ENCODE peak calls at places on chromosomes 6 and 20, in five cellular contexts. K is uterus, C is RWPE1, E is mammary epithelial cell, O is MM.1S. G is an unnamed sample.

GRCh38 chr6:40909811-40910210 is 129.2 kb downstream of the UNC5CL start:
- DNase-seq in C (peak; percentile 34), E (peak; percentile 34), K (no peak), O (no peak), G (no peak)

GRCh38 chr20:33832113-33832853 is 21.1 kb downstream of the CHMP4B start:
- DNase-seq in O (no peak), E (no peak), K (no peak), C (no peak), G (no peak)

GRCh38 chr20:17023811-17024210 is 203.0 kb upstream of the PCSK2 start:
- DNase-seq in K (no peak), O (no peak), E (no peak), C (no peak), G (no peak)

GRCh38 chr6:14722704-14723103 is 523.2 kb upstream of the JARID2 start:
- DNase-seq in E (no peak), O (no peak), K (no peak), C (no peak), G (no peak)

GRCh38 chr6:134217516-134218140 is 100.3 kb downstream of the SGK1 start:
- DNase-seq in K (no peak), C (no peak), E (no peak), O (no peak), G (no peak)

GRCh38 chr6:135116566-135116965 is 61.9 kb upstream of the HBS1L start:
- DNase-seq in E (no peak), O (no peak), C (no peak), K (no peak), G (no peak)

GRCh38 chr20:36485286-36485685 is 56.0 kb upstream of the MYL9 start:
- DNase-seq in E (no peak), O (no peak), C (no peak), K (no peak), G (no peak)

GRCh38 chr6:104252276-104252675 is 607.4 kb downstream of the HACE1 start:
- DNase-seq in E (peak; percentile 36), C (peak; percentile 21), K (no peak), O (no peak), G (no peak)

GRCh38 chr6:165805067-165805525 is 142.1 kb upstream of the PDE10A start:
- DNase-seq in C (no peak), O (no peak), E (no peak), K (no peak), G (no peak)

GRCh38 chr6:125950293-125950692 is 6.3 kb upstream of the HINT3 start:
- DNase-seq in E (peak; percentile 82), O (no peak), K (no peak), C (peak; percentile 84), G (no peak)

GRCh38 chr6:138404666-138405337 is 779 bp downstream of the HEBP2 start:
- DNase-seq in E (peak; percentile 18), O (no peak), K (peak; percentile 28), C (no peak), G (no peak)

GRCh38 chr6:33610779-33611421 is 10.2 kb upstream of the ITPR3 start:
- DNase-seq in C (no peak), K (peak; percentile 58), O (no peak), E (peak; percentile 66), G (peak; percentile 78)

GRCh38 chr20:11952621-11953020 is 34.9 kb downstream of the BTBD3 start:
- DNase-seq in O (no peak), K (no peak), C (no peak), E (no peak), G (no peak)

GRCh38 chr6:139364302-139364981 is 10.0 kb downstream of the CITED2 start:
- DNase-seq in C (peak; percentile 50), E (peak; percentile 27), K (no peak), O (peak; percentile 63), G (no peak)

GRCh38 chr20:59043698-59044097 is 1.1 kb upstream of the PRELID3B start:
- DNase-seq in E (peak; percentile 51), K (no peak), O (no peak), C (no peak), G (no peak)
- H3K27ac ChIP-seq in E (peak overlapping the region; percentile 26), K (no peak overlapping the region), O (no peak overlapping the region), C (no peak overlapping the region), G (peak overlapping the region; percentile 90)

DNA sequence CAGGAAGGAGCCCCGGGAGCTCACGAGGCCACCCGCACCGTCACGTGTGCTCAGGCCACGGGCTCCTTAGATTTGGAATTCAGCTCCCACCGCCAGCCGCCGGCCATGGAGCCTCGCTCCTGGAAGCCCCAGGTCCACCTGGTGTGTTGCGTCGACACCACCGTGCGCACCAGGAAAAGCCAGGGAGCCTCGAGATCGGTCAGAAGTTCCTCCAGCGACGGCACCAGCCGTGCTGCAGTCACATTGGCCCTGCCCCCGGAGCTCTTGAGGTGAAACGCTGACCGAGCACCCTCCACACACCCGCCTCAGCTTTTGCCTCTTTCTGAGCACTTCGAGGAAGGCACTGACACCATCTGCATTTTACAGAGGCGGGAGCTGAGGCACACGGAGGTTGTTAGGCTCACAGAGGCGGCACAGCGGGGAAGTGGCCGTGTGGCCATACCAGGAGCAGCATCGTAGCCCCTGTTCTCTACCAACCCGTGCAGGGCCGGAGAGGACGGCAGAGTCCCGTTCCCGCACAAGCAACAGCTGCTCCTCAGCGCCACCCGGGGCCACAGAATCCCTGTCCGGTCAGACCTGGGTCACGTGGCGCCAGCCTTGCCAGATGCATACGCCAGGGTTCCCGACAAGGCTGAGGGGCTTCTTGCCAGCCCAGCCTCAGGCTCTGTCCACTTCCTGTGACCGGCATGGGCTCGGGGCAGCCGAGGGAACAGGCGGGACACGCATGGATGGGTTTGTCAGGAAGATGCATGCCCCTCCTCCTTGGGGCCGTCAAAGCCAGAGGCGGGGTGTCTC is 7.6 kb downstream of the NKAIN4 start:
- DNase-seq in C (no peak), O (no peak), K (no peak), E (no peak), G (no peak)
- H3K27ac ChIP-seq in C (no peak overlapping the region), O (no peak overlapping the region), K (no peak overlapping the region), E (no peak overlapping the region), G (no peak overlapping the region)

GRCh38 chr20:1321654-1321939 is 7.3 kb downstream of the SDCBP2 start:
- DNase-seq in C (no peak), E (no peak), K (no peak), O (no peak), G (no peak)
- H3K27ac ChIP-seq in C (no peak overlapping the region), E (no peak overlapping the region), K (peak overlapping the region; percentile 100), O (no peak overlapping the region), G (peak overlapping the region; percentile 99)

DNA sequence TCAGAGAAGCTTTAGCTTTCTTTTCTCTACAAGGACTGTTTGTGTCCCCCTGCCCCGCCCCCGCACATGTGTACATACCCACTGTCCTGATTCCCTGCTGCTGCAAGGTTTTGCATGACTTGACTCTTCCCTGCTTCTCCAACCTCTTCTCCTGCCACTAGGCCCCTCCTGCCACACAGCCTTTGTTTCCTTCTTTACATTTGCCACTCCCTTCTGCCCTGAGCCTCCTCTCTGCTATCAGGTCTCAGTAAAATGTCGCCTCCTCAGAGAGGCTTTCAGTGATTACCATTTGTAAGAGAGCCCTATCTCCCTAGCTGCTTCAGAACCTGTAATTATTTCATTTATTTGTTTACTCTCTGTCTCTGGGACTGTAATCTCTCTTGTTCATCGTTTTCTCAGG is 56.4 kb upstream of the VSTM2L start:
- DNase-seq in K (no peak), C (no peak), O (no peak), E (no peak), G (no peak)
- H3K27ac ChIP-seq in K (no peak overlapping the region), C (no peak overlapping the region), O (no peak overlapping the region), E (no peak overlapping the region), G (no peak overlapping the region)

GRCh38 chr20:8432435-8433148 is 300.5 kb downstream of the PLCB1 start:
- DNase-seq in C (no peak), E (no peak), O (no peak), K (no peak), G (no peak)
- H3K27ac ChIP-seq in C (peak overlapping the region; percentile 17), E (no peak overlapping the region), O (no peak overlapping the region), K (peak overlapping the region; percentile 66), G (no peak overlapping the region)

GRCh38 chr6:116059713-116060571 is 749 bp downstream of the FRK start:
- DNase-seq in E (peak; percentile 70), K (no peak), O (peak; percentile 58), C (peak; percentile 28), G (peak; percentile 44)
- H3K27ac ChIP-seq in E (peak overlapping the region; percentile 84), K (peak overlapping the region; percentile 81), O (peak overlapping the region; percentile 61), C (peak overlapping the region; percentile 32), G (peak overlapping the region; percentile 88)

GRCh38 chr20:6038256-6038655 is 15.6 kb downstream of the LRRN4 start:
- DNase-seq in K (no peak), O (no peak), C (no peak), E (no peak), G (no peak)
- H3K27ac ChIP-seq in K (no peak overlapping the region), O (no peak overlapping the region), C (no peak overlapping the region), E (no peak overlapping the region), G (no peak overlapping the region)